ENCODE peak calls at places on chromosomes 5 and 9, in five cellular contexts. X is OCI-LY7, C is brain microvascular endothelial cell, O is foreskin fibroblast, S is lower lobe of right lung. A is an unnamed sample.
A peak's percentile ranks its signal among the peaks of the same experiment; 100 is the strongest.

GRCh38 chr5:141330299-141331080 is at the start of gene PCDHGA1:
- DNase-seq in O (peak; percentile 83), C (peak; percentile 66), X (peak; percentile 65), S (no peak), A (no peak)

GRCh38 chr5:108373426-108373825 is 8.5 kb downstream of the FBXL17 start:
- DNase-seq in C (no peak), O (no peak), S (no peak), X (no peak), A (no peak)

GRCh38 chr5:84088996-84089395 is 295.7 kb downstream of the EDIL3 start:
- DNase-seq in C (peak; percentile 32), S (no peak), O (peak; percentile 13), X (peak; percentile 1), A (no peak)

GRCh38 chr5:50501510-50502209 is 60.6 kb upstream of the EMB start:
- DNase-seq in O (no peak), X (peak; percentile 89), S (no peak), C (no peak), A (no peak)

GRCh38 chr9:88653926-88654325 is 118.9 kb downstream of the NXNL2 start:
- DNase-seq in O (peak; percentile 85), X (no peak), C (peak; percentile 12), S (no peak), A (no peak)

GRCh38 chr9:99822096-99822595 is 461 bp downstream of the NR4A3 start:
- DNase-seq in X (no peak), S (no peak), C (no peak), O (no peak), A (no peak)

GRCh38 chr5:117594165-117594564 is 1019.5 kb upstream of the SEMA6A start:
- DNase-seq in O (peak; percentile 48), S (no peak), C (no peak), X (no peak), A (no peak)

GRCh38 chr5:142800776-142801494 is 30.8 kb downstream of the ARHGAP26 start:
- DNase-seq in C (no peak), O (no peak), S (no peak), X (peak; percentile 85), A (no peak)

GRCh38 chr9:93072383-93072795 is 13.9 kb downstream of the SUSD3 start:
- DNase-seq in S (no peak), X (no peak), O (peak; percentile 59), C (no peak), A (no peak)

GRCh38 chr9:114072181-114073140 is 5.6 kb downstream of the AMBP start:
- DNase-seq in S (no peak), O (peak; percentile 14), C (no peak), X (no peak), A (no peak)

GRCh38 chr9:125759812-125760134 is 12.6 kb downstream of the PBX3 start:
- DNase-seq in S (no peak), X (no peak), C (no peak), O (peak; percentile 30), A (no peak)

GRCh38 chr5:128213340-128213739 is 129.8 kb downstream of the SLC12A2 start:
- DNase-seq in S (no peak), X (peak; percentile 56), O (peak; percentile 86), C (peak; percentile 65), A (no peak)

GRCh38 chr9:116959775-116960174 is 272.7 kb downstream of the TRIM32 start:
- DNase-seq in X (no peak), O (peak; percentile 11), C (no peak), S (no peak), A (no peak)

GRCh38 chr9:105242557-105242956 is 1.9 kb upstream of the SLC44A1 start:
- DNase-seq in C (no peak), O (peak; percentile 31), X (no peak), S (no peak), A (no peak)
- H3K4me3 ChIP-seq in C (peak overlapping the region; percentile 0), O (peak overlapping the region; percentile 28), X (no peak overlapping the region), S (no peak overlapping the region), A (no peak overlapping the region)

GRCh38 chr5:90434116-90434714 is 24.7 kb upstream of the CETN3 start:
- DNase-seq in S (peak; percentile 59), O (peak; percentile 47), C (peak; percentile 47), X (peak; percentile 55), A (no peak)
- TF ChIP-seq CTCF in S (peak; percentile 66), O (peak; percentile 77), C (peak; percentile 87), X (peak; percentile 89), A (peak; percentile 71)

DNA sequence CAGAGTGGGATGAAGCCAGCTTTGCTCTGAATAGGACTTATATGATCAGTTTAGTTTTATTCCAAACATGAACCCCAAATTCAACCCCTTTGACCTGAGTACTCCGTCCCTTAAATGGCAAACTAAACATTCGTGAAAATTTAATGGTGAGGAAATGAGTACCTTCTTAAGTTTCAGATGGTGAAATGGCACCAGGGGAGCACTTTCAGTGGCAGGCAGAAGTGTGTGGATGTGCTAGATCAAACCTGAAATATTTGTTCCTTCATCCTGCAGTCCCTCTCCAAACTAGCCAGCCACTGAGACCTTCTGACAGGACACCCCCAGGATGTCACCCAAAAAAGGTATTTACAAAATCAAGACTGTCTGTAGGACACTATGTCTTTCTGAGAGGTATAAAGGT is 126.9 kb downstream of the TMC1 start:
- DNase-seq in X (no peak), O (no peak), C (no peak), S (no peak), A (no peak)
- H3K4me3 ChIP-seq in X (no peak overlapping the region), O (no peak overlapping the region), C (no peak overlapping the region), S (no peak overlapping the region), A (no peak overlapping the region)

GRCh38 chr5:135010502-135011354 is 23.3 kb downstream of the PITX1 start:
- DNase-seq in O (peak; percentile 28), X (no peak), C (no peak), S (no peak), A (no peak)
- TF ChIP-seq CTCF in O (peak; percentile 13), X (peak; percentile 33), C (peak; percentile 14), S (no peak), A (peak; percentile 40)

GRCh38 chr5:38556115-38556598 is 289 bp downstream of the LIFR start:
- DNase-seq in S (no peak), C (peak; percentile 7), O (no peak), X (no peak), A (no peak)
- H3K4me3 ChIP-seq in S (peak overlapping the region; percentile 82), C (peak overlapping the region; percentile 77), O (peak overlapping the region; percentile 65), X (no peak overlapping the region), A (peak overlapping the region; percentile 68)